ENCODE peak calls at places on chromosomes 5 and 9, in five cellular contexts. K, R, P, D and Z are unnamed samples.

GRCh38 chr5:96733771-96734498 is 71.8 kb downstream of the CAST start:
- DNase-seq in K (peak), R (no peak), P (no peak), D (no peak), Z (no peak)

GRCh38 chr5:82349651-82350050 is 71.5 kb upstream of the RPS23 start:
- DNase-seq in K (peak), R (no peak), P (no peak), D (no peak), Z (no peak)

GRCh38 chr9:104872959-104873850 is 54.8 kb downstream of the ABCA1 start:
- DNase-seq in K (peak), R (peak), P (no peak), D (no peak), Z (peak)

GRCh38 chr9:122444366-122444765 is 33.4 kb downstream of the OR1J1 start:
- DNase-seq in K (no peak), R (no peak), P (no peak), D (no peak), Z (no peak)

GRCh38 chr5:91312698-91313097 is 70.4 kb downstream of the ARRDC3 start:
- DNase-seq in K (no peak), R (no peak), P (no peak), D (no peak), Z (no peak)

GRCh38 chr9:84652496-84653081 is 16.9 kb upstream of the NTRK2 start:
- DNase-seq in K (no peak), R (no peak), P (no peak), D (no peak), Z (no peak)

GRCh38 chr5:17808566-17808965 is 174.3 kb downstream of the TAF11L14 start:
- DNase-seq in K (no peak), R (no peak), P (no peak), D (no peak), Z (no peak)

GRCh38 chr5:4050203-4050602 is 454.6 kb downstream of the IRX1 start:
- DNase-seq in K (no peak), R (no peak), P (no peak), D (no peak), Z (no peak)

GRCh38 chr9:91949946-91950664 is at the start of gene ROR2:
- DNase-seq in K (peak), R (peak), P (peak), D (no peak), Z (peak)

GRCh38 chr5:171437286-171437821 is 17.9 kb downstream of the FGF18 start:
- DNase-seq in K (no peak), R (no peak), P (no peak), D (no peak), Z (no peak)

GRCh38 chr5:4868140-4868735 is 271.9 kb upstream of the ADAMTS16 start:
- DNase-seq in K (peak), R (peak), P (no peak), D (no peak), Z (peak)

GRCh38 chr9:123513554-123513953 is 157.6 kb downstream of the CRB2 start:
- DNase-seq in K (peak), R (no peak), P (no peak), D (no peak), Z (no peak)

GRCh38 chr5:17132444-17133083 is 84.9 kb upstream of the BASP1 start:
- DNase-seq in K (peak), R (peak), P (no peak), D (no peak), Z (no peak)

GRCh38 chr5:77623341-77623740 is 15.2 kb downstream of the OTP start:
- DNase-seq in K (no peak), R (no peak), P (no peak), D (no peak), Z (no peak)

GRCh38 chr5:77616920-77617319 is 21.6 kb downstream of the OTP start:
- DNase-seq in K (no peak), R (no peak), P (no peak), D (no peak), Z (no peak)

GRCh38 chr5:77621440-77621839 is 17.1 kb downstream of the OTP start:
- DNase-seq in K (no peak), R (no peak), P (no peak), D (no peak), Z (no peak)

DNA sequence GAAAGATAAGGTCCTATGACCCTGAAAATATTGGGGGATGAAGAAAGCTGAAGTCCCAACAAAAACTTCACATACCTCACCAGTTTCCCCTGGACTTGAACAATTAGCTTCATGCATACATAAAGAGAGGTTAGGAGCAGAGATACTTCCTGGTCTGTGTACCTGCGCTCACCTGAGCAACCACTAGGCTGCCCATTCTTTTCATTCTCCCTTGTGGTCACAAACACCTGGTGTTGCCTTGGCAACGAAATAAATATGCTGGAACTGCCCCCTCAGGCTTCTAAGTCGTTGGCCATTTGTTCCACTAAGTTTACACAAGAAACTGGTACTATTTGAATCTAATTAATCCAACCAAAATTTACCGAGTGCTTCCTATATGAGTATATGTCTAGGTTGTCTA is 18.1 kb downstream of the OTP start:
- DNase-seq in K (peak), R (no peak), P (no peak), D (no peak), Z (no peak)
- TF ChIP-seq CTCF in K (peak), R (no peak), P (no peak), D (no peak), Z (no peak)

DNA sequence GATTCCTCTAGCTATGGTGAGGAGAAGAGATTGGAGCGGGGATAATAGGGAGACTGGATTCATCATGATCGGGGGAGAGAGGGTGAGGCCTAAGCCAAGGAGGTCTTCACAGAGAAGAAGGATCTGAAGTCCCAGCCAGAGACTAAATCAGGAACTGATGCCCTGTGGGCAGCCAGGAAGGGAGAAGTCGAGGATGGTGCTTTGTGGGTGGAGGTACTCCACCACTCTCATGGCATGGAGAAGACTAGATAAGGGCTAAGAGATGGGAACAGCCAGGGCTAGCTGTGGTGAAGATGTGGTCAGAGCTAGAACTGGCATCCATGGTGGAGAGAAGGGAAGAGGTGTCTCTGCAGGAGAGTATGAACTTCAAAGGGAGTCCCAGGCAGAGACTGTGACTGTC is 3.0 kb upstream of the RGS14 start:
- DNase-seq in K (no peak), R (no peak), P (no peak), D (no peak), Z (no peak)
- H3K27ac ChIP-seq in K (no peak), R (peak), P (no peak), D (no peak), Z (no peak)

GRCh38 chr5:125826214-125826613 is 597.0 kb upstream of the GRAMD2B start:
- DNase-seq in K (no peak), R (no peak), P (no peak), D (no peak), Z (no peak)

GRCh38 chr5:125823572-125823971 is 599.6 kb upstream of the GRAMD2B start:
- DNase-seq in K (peak), R (no peak), P (no peak), D (no peak), Z (no peak)

GRCh38 chr5:125834438-125835147 is 588.6 kb upstream of the GRAMD2B start:
- DNase-seq in K (no peak), R (no peak), P (no peak), D (no peak), Z (no peak)

GRCh38 chr5:125829349-125829748 is 593.9 kb upstream of the GRAMD2B start:
- DNase-seq in K (no peak), R (no peak), P (no peak), D (no peak), Z (no peak)
- TF ChIP-seq CTCF in K (no peak), R (no peak), P (no peak), D (no peak), Z (no peak)

DNA sequence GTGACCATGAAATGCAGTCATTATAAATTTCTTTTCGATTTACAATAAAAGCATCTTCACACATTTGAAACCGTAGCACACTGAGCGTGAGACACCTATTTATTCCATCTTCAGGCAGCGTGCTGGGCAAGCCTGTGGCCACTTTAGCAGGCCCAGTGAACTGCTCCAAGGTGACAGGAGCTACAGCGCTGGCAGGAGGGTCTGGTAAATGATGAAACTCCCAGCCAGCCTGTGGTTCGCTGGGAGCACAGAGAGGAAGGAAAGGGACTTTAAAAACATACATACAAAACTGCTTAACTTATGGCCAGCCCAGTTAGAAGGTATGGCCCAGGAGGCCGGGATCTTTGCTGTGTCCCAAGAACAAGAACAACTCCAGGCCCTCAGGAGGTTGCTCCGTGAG is 5.1 kb downstream of the RAPGEF1 start:
- DNase-seq in K (no peak), R (no peak), P (no peak), D (no peak), Z (no peak)
- H3K27ac ChIP-seq in K (peak), R (peak), P (peak), D (peak), Z (peak)

GRCh38 chr9:99189186-99189585 is 32.6 kb downstream of the ALG2 start:
- DNase-seq in K (no peak), R (no peak), P (no peak), D (no peak), Z (no peak)

GRCh38 chr9:99193466-99193821 is 28.3 kb downstream of the ALG2 start:
- DNase-seq in K (no peak), R (no peak), P (no peak), D (no peak), Z (no peak)

GRCh38 chr9:99190597-99191283 is 31.0 kb downstream of the ALG2 start:
- DNase-seq in K (no peak), R (no peak), P (no peak), D (no peak), Z (no peak)

GRCh38 chr9:99189887-99190596 is 31.7 kb downstream of the ALG2 start:
- DNase-seq in K (no peak), R (no peak), P (no peak), D (no peak), Z (no peak)

GRCh38 chr9:99192786-99193465 is 28.8 kb downstream of the ALG2 start:
- DNase-seq in K (peak), R (no peak), P (no peak), D (no peak), Z (no peak)
- TF ChIP-seq CTCF in K (peak), R (no peak), P (no peak), D (no peak), Z (no peak)